ENCODE peak calls at places on chromosomes 4 and X, in seven cellular contexts. T, D, G, I, A, V and C are unnamed samples.
A peak's percentile ranks its signal among the peaks of the same experiment; 100 is the strongest.

GRCh38 chr4:76459291-76459723 is 24.3 kb downstream of the SHROOM3 start:
- DNase-seq in I (peak; percentile 22), D (no peak), V (peak; percentile 71), A (peak; percentile 97), T (no peak), G (peak; percentile 5), C (peak; percentile 91)

GRCh38 chr4:67980512-67980911 is 17.2 kb upstream of the TMPRSS11A start:
- DNase-seq in A (no peak), V (no peak), D (no peak), T (no peak), G (no peak), I (no peak), C (no peak)

GRCh38 chr4:185344743-185345538 is 50.8 kb downstream of the LRP2BP start:
- DNase-seq in G (no peak), D (no peak), I (no peak), A (no peak), V (no peak), T (no peak), C (no peak)

GRCh38 chr4:8606966-8607365 is 14.4 kb downstream of the CPZ start:
- DNase-seq in D (no peak), G (no peak), T (no peak), V (no peak), A (no peak), I (no peak), C (no peak)

GRCh38 chrX:75149654-75150053 is 6.4 kb downstream of the ABCB7 start:
- DNase-seq in A (no peak), T (no peak), V (no peak), D (no peak), I (no peak), G (no peak), C (no peak)

GRCh38 chr4:127922226-127922625 is 41.5 kb downstream of the PLK4 start:
- DNase-seq in D (no peak), A (no peak), I (no peak), V (no peak), G (no peak), T (no peak), C (no peak)

GRCh38 chrX:13901354-13901753 is 84.5 kb upstream of the GPM6B start:
- DNase-seq in V (no peak), D (no peak), T (no peak), I (no peak), A (no peak), G (no peak), C (no peak)

GRCh38 chr4:16034010-16034829 is 49.6 kb downstream of the PROM1 start:
- DNase-seq in V (peak; percentile 35), G (no peak), T (no peak), D (no peak), A (peak; percentile 63), I (peak; percentile 47), C (no peak)

GRCh38 chr4:110270492-110271197 is 72.2 kb upstream of the ELOVL6 start:
- DNase-seq in I (peak; percentile 67), A (peak; percentile 94), D (no peak), V (no peak), T (no peak), G (peak; percentile 29), C (no peak)

GRCh38 chr4:185987976-185988627 is 80.9 kb upstream of the TLR3 start:
- DNase-seq in D (no peak), V (no peak), T (no peak), I (no peak), A (peak; percentile 12), G (no peak), C (no peak)

GRCh38 chr4:182179105-182179504 is 64.1 kb upstream of the TENM3 start:
- DNase-seq in G (peak; percentile 61), D (no peak), I (peak; percentile 78), A (peak; percentile 83), T (no peak), V (peak; percentile 82), C (peak; percentile 53)

GRCh38 chr4:158259955-158260575 is 49.8 kb downstream of the TMEM144 start:
- DNase-seq in A (peak; percentile 4), V (peak; percentile 71), G (peak; percentile 11), I (peak; percentile 42), D (no peak), T (no peak), C (peak; percentile 57)

GRCh38 chrX:53281321-53281822 is at the start of gene IQSEC2:
- DNase-seq in T (peak; percentile 85), V (peak; percentile 94), A (peak; percentile 71), G (peak; percentile 71), I (peak; percentile 77), D (peak; percentile 87), C (peak; percentile 75)

GRCh38 chrX:132292753-132293152 is 73.5 kb upstream of the RAP2C start:
- DNase-seq in T (no peak), I (peak; percentile 57), V (peak; percentile 63), G (peak; percentile 49), D (no peak), A (peak; percentile 22), C (peak; percentile 73)

GRCh38 chrX:56794404-56794803 is 65.4 kb downstream of the NBDY start:
- DNase-seq in I (no peak), T (no peak), G (no peak), V (no peak), A (no peak), D (no peak), C (no peak)

GRCh38 chr4:41213563-41214157 is 682 bp downstream of the APBB2 start:
- DNase-seq in V (peak; percentile 22), A (no peak), I (no peak), G (peak; percentile 20), T (peak; percentile 28), D (no peak), C (peak; percentile 30)

GRCh38 chr4:3308691-3309090 is 15.9 kb downstream of the RGS12 start:
- DNase-seq in I (no peak), V (no peak), T (no peak), D (peak; percentile 15), G (no peak), A (no peak), C (no peak)

GRCh38 chr4:174764105-174764729 is 64.8 kb downstream of the GLRA3 start:
- DNase-seq in A (peak; percentile 32), V (peak; percentile 61), I (peak; percentile 40), D (no peak), T (no peak), G (peak; percentile 14), C (peak; percentile 64)
- H3K9me3 ChIP-seq in A (no peaks in the 10 kb centered on the region), V (no peaks in the 10 kb centered on the region), I (no peaks in the 10 kb centered on the region), D (no peaks in the 10 kb centered on the region), T (peaks cover 2% of the 10 kb centered on the region), G (no peaks in the 10 kb centered on the region), C (no peaks in the 10 kb centered on the region)

GRCh38 chrX:8183281-8183680 is 12.2 kb upstream of the VCX2 start:
- DNase-seq in T (no peak), D (no peak), I (no peak), G (no peak), A (peak; percentile 59), V (no peak), C (no peak)

DNA sequence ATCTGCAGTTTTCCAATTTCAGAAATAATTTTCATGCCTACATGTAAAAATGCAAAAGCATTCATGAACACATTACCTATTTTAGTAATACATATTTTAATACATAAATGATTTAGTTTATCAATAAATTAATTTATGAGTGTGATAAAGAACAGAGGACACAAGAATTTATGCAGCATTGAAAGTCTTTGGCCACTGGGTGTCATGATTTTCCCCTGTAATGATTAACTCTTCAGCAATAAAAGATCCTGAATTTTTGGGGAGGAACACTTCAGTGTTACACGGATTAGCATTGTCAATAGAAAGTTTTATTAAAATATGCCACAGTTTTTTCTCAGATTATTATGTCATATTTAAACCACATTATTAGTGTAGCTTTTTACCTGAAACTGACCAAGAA is 8.6 kb upstream of the VCX2 start:
- DNase-seq in D (no peak), T (no peak), I (no peak), V (peak; percentile 1), G (no peak), A (no peak), C (peak; percentile 6)
- TF ChIP-seq CTCF in D (no peak), T (peak; percentile 31), I (no peak), V (no peak), G (peak; percentile 7), A (peak; percentile 7), C (peak; percentile 12)

GRCh38 chr4:49036528-49036927 is 50.5 kb downstream of the CWH43 start:
- DNase-seq in A (no peak), D (no peak), G (no peak), T (no peak), V (no peak), I (no peak), C (no peak)

DNA sequence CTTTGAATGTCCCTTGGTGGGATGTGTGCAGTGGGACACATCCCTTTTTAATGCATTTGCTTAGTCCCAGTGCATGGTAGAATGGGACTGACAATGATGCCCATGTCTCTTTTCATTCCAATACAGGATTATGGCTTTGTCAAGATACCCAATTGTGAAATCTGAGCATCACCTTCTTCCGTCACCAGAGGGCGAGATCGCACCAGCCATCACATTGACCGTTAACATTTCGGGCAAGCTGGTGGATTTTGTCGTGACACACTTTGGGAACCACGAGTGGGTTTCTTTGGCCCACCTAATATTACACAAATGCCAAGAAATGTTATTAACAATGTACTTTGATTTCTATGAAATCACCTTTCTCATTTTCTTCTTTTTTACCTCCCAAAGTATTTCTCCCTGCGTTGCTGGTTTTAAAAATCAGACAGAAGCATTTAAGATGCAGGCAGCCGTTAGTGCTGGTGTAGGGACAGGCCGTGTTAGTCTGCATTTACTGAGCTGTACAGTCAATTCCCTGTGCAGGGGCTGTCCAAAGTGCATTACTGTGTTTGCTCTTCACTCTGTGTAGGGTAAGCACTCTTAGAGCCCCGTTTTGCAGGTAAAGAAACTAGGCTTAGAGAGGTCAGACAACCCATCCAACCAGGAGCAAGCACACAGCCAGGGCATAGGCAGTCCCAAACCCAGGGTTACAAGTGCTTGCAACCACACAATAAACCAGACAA is 46.5 kb downstream of the CWH43 start:
- DNase-seq in G (peak; percentile 21), I (peak; percentile 6), D (no peak), V (peak; percentile 58), T (no peak), A (no peak), C (peak; percentile 0)
- H3K9me3 ChIP-seq in G (no peaks in the 10 kb centered on the region), I (no peaks in the 10 kb centered on the region), D (no peaks in the 10 kb centered on the region), V (no peaks in the 10 kb centered on the region), T (no peaks in the 10 kb centered on the region), A (no peaks in the 10 kb centered on the region), C (no peaks in the 10 kb centered on the region)

GRCh38 chr4:140995058-140995457 is 138.2 kb downstream of the RNF150 start:
- DNase-seq in T (peak; percentile 26), I (no peak), D (no peak), V (no peak), G (no peak), A (no peak), C (no peak)

GRCh38 chr4:141002323-141002805 is 130.9 kb downstream of the RNF150 start:
- DNase-seq in A (peak; percentile 93), D (no peak), V (no peak), T (no peak), G (no peak), I (peak; percentile 93), C (peak; percentile 23)

GRCh38 chr4:140993350-140993749 is 139.9 kb downstream of the RNF150 start:
- DNase-seq in A (no peak), I (no peak), G (no peak), T (no peak), D (no peak), V (no peak), C (no peak)

GRCh38 chr4:140993969-140994459 is 139.3 kb downstream of the RNF150 start:
- DNase-seq in T (no peak), V (no peak), D (no peak), G (no peak), A (no peak), I (no peak), C (no peak)

DNA sequence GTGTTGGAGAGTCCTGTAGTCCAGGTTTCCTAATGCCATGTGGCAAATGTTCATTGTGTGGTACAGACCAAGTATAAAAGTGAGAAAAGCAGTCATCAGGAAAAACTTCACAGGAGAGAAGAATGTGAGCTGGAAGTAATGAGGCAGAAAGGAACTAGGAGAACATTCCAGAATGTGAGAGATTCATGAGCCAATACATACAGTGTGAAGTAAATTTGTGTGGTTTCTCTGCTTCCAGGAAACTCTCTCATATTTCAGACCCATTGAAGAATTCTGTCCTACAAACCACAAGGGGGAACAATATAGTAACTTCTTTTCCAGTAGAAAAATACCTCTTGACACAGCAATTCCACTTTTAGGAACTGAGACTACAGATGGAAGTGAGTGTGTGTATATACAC is 136.5 kb downstream of the RNF150 start:
- DNase-seq in I (peak; percentile 78), T (no peak), V (peak; percentile 21), D (no peak), A (peak; percentile 98), G (no peak), C (no peak)
- TF ChIP-seq CTCF in I (peak; percentile 48), T (no peak), V (peak; percentile 42), D (no peak), A (no peak), G (no peak), C (no peak)